ENCODE peak calls at places on chromosomes 1 and 21, in four cellular contexts. G is K562, V is HCT116, E is HepG2. D is an unnamed sample.

GRCh38 chr1:2999571-2999970 is 21.7 kb upstream of the ACTRT2 start:
- DNase-seq in G (no peak), V (no peak), E (no peak), D (no peak)

GRCh38 chr1:156387899-156388813 is 19.1 kb downstream of the RHBG start:
- DNase-seq in G (no peak), V (no peak), E (peak), D (no peak)

GRCh38 chr1:173714441-173714758 is 381 bp upstream of the KLHL20 start:
- DNase-seq in V (no peak), G (peak), E (no peak), D (no peak)

GRCh38 chr1:55378582-55378981 is 163.4 kb upstream of the USP24 start:
- DNase-seq in E (peak), V (peak), G (peak), D (peak)

GRCh38 chr1:193264313-193265065 is 78.1 kb upstream of the B3GALT2 start:
- DNase-seq in V (no peak), E (no peak), G (no peak), D (no peak)

GRCh38 chr21:46060596-46061061 is 37.3 kb upstream of the COL6A2 start:
- DNase-seq in E (no peak), G (no peak), V (no peak), D (no peak)

GRCh38 chr1:37342736-37343135 is 131.6 kb upstream of the ZC3H12A start:
- DNase-seq in G (peak), E (no peak), V (no peak), D (no peak)

GRCh38 chr1:166980818-166981217 is 5.5 kb upstream of the ILDR2 start:
- DNase-seq in E (no peak), G (no peak), V (no peak), D (no peak)

DNA sequence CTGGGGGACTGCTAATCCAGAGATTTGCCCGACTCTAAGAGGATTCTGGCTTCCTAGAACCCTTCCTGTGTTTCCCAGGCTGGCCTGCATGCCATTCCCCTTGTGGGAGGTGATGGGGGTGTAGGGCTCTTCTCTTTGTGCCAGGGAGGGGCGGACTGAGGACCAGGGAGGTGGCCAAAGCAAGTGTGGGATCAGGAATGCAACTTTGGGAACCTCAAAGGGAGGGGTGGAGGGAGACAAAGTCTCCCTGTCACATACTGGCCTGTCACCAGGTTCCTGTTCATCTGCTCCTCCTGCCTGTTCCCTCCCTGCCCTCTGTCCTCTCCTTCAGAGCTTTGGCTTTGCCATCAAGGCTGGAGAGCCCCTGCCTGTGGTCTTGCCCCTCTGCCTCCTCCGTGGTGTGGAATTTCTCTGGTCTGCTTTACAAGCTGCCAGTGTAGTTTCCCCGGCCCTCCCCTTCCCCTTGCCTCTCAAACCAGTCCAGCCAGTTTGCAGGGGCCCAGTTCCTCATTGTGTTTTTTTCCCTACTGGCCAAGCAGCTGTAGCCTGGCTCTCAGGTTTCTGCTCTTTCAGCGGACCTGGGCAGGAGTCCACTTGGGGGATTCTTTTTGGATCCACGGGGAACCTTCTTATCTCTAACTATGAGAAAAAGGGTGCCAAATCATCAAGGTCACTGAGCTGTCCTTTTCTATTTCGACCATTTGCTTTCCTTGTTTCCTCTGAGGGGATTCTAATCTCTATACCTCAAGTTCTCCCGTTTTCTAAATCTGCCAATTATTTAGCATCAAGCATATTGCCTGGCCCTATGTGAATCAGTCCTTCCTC is 1.8 kb downstream of the CGN start:
- DNase-seq in G (no peak), V (no peak), E (no peak), D (no peak)
- H3K4me3 ChIP-seq in G (no peak), V (peak), E (no peak), D (no peak)

GRCh38 chr1:231170875-231171274 is 9.0 kb downstream of the TRIM67 start:
- DNase-seq in G (no peak), E (peak), V (no peak), D (no peak)
- TF ChIP-seq TCF7L2 in G (no peak), E (no peak), V (no peak), D (no peak)

GRCh38 chr1:46533179-46533864 is 18.1 kb downstream of the KNCN start:
- DNase-seq in G (no peak), V (no peak), E (no peak), D (no peak)
- H3K4me3 ChIP-seq in G (no peak), V (no peak), E (no peak), D (peak)

GRCh38 chr1:17550684-17551584 is 11.4 kb downstream of the ARHGEF10L start:
- DNase-seq in E (no peak), G (no peak), V (no peak), D (no peak)
- TF ChIP-seq TCF7L2 in E (no peak), G (no peak), V (no peak), D (no peak)

GRCh38 chr1:68229927-68230812 is 2.2 kb downstream of the WLS start:
- DNase-seq in G (no peak), V (no peak), E (no peak), D (no peak)
- H3K4me3 ChIP-seq in G (no peak), V (no peak), E (no peak), D (peak)

D was measured in Panc1.